ENCODE peak calls at places on chromosomes 5 and 9, in five cellular contexts. One of them, this sample, is unnamed.

GRCh38 chr5:146055432-146055831 is 49.9 kb downstream of the PLAC8L1 start:
- DNase-seq in astrocyte: no peak
- DNase-seq in left ventricle myocardium inferior: no peak
- DNase-seq in PC-9: no peak
- DNase-seq in dorsolateral prefrontal cortex: no peak
- DNase-seq in this sample: no peak

GRCh38 chr9:76691761-76692313 is 72.4 kb upstream of the PCA3 start:
- DNase-seq in astrocyte: no peak
- DNase-seq in left ventricle myocardium inferior: no peak
- DNase-seq in PC-9: no peak
- DNase-seq in dorsolateral prefrontal cortex: no peak
- DNase-seq in this sample: no peak

GRCh38 chr5:59542841-59543825 is 350.4 kb downstream of the PDE4D start:
- DNase-seq in astrocyte: peak; percentile 90
- DNase-seq in left ventricle myocardium inferior: peak; percentile 49
- DNase-seq in PC-9: no peak
- DNase-seq in dorsolateral prefrontal cortex: peak; percentile 35
- DNase-seq in this sample: no peak

GRCh38 chr5:103308774-103309173 is 50.2 kb downstream of the MACIR start:
- DNase-seq in astrocyte: no peak
- DNase-seq in left ventricle myocardium inferior: no peak
- DNase-seq in PC-9: no peak
- DNase-seq in dorsolateral prefrontal cortex: no peak
- DNase-seq in this sample: no peak

GRCh38 chr5:40746703-40747102 is 9.1 kb downstream of the TTC33 start:
- DNase-seq in astrocyte: no peak
- DNase-seq in left ventricle myocardium inferior: no peak
- DNase-seq in PC-9: no peak
- DNase-seq in dorsolateral prefrontal cortex: no peak
- DNase-seq in this sample: no peak

GRCh38 chr9:127898433-127899199 is 787 bp downstream of the ST6GALNAC6 start:
- DNase-seq in astrocyte: peak; percentile 88
- DNase-seq in left ventricle myocardium inferior: no peak
- DNase-seq in PC-9: no peak
- DNase-seq in dorsolateral prefrontal cortex: no peak
- DNase-seq in this sample: no peak

GRCh38 chr9:137972355-137972987 is 94.9 kb downstream of the CACNA1B start:
- DNase-seq in astrocyte: no peak
- DNase-seq in left ventricle myocardium inferior: no peak
- DNase-seq in PC-9: no peak
- DNase-seq in dorsolateral prefrontal cortex: peak; percentile 23
- DNase-seq in this sample: no peak

GRCh38 chr5:152601806-152602467 is 196.9 kb upstream of the NMUR2 start:
- DNase-seq in astrocyte: no peak
- DNase-seq in left ventricle myocardium inferior: no peak
- DNase-seq in PC-9: no peak
- DNase-seq in dorsolateral prefrontal cortex: no peak
- DNase-seq in this sample: no peak

GRCh38 chr9:68894502-68894901 is 119.4 kb downstream of the PRKACG start:
- DNase-seq in astrocyte: no peak
- DNase-seq in left ventricle myocardium inferior: no peak
- DNase-seq in PC-9: no peak
- DNase-seq in dorsolateral prefrontal cortex: no peak
- DNase-seq in this sample: no peak

GRCh38 chr9:108654566-108654965 is 201.2 kb downstream of the ACTL7B start:
- DNase-seq in astrocyte: no peak
- DNase-seq in left ventricle myocardium inferior: no peak
- DNase-seq in PC-9: no peak
- DNase-seq in dorsolateral prefrontal cortex: no peak
- DNase-seq in this sample: no peak
- H3K27ac ChIP-seq in astrocyte: no peak overlapping the region
- H3K27ac ChIP-seq in left ventricle myocardium inferior: no peak overlapping the region
- H3K27ac ChIP-seq in PC-9: no peak overlapping the region
- H3K27ac ChIP-seq in dorsolateral prefrontal cortex: no peak overlapping the region
- H3K27ac ChIP-seq in this sample: no peak overlapping the region

GRCh38 chr9:12680341-12680740 is 12.8 kb upstream of the TYRP1 start:
- DNase-seq in astrocyte: peak; percentile 60
- DNase-seq in left ventricle myocardium inferior: no peak
- DNase-seq in PC-9: no peak
- DNase-seq in dorsolateral prefrontal cortex: no peak
- DNase-seq in this sample: no peak
- H3K27ac ChIP-seq in astrocyte: no peak overlapping the region
- H3K27ac ChIP-seq in left ventricle myocardium inferior: no peak overlapping the region
- H3K27ac ChIP-seq in PC-9: no peak overlapping the region
- H3K27ac ChIP-seq in dorsolateral prefrontal cortex: no peak overlapping the region
- H3K27ac ChIP-seq in this sample: no peak overlapping the region

DNA sequence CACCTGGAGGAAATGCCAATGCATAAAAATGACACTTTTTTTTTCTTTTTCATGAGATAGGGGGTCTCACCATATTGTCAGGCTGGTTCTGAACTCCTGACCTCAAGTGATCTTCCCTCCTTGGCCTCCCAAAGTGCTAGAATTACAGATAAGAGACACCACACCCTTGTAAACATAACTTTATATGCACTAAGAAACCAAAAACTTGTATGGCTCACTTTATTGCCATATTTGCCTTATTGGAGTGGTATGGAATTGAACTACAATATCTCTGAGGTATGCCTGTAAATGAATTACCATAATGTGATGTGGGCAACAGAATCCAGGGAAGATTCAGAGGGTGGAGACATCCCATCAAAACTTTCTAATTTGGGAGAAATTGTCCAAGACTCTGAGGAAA is 113.9 kb downstream of the UGCG start:
- DNase-seq in astrocyte: no peak
- DNase-seq in left ventricle myocardium inferior: no peak
- DNase-seq in PC-9: no peak
- DNase-seq in dorsolateral prefrontal cortex: no peak
- DNase-seq in this sample: no peak
- H3K27ac ChIP-seq in astrocyte: no peak overlapping the region
- H3K27ac ChIP-seq in left ventricle myocardium inferior: no peak overlapping the region
- H3K27ac ChIP-seq in PC-9: peak overlapping the region; percentile 91
- H3K27ac ChIP-seq in dorsolateral prefrontal cortex: no peak overlapping the region
- H3K27ac ChIP-seq in this sample: no peak overlapping the region

DNA sequence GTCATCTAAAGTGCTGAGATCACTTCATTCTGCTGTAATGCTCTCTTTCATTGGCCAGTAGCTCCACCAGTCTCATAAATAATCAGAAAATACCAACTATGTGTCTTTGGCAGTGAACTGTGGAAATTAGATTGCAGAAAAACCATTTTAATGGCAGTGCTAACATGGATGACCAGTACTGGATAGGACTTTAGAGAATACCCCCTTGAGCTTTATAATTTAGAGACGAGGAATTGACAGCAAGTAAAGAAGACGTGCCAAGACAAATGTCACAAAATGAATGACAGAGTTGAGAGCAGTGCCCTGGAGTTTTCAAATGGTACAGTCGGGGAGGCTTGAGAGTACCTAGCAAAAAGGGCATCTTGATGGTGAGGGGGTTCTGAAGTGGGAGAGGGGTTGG is 5.8 kb downstream of the MSANTD3 start:
- DNase-seq in astrocyte: no peak
- DNase-seq in left ventricle myocardium inferior: no peak
- DNase-seq in PC-9: no peak
- DNase-seq in dorsolateral prefrontal cortex: no peak
- DNase-seq in this sample: no peak
- H3K27ac ChIP-seq in astrocyte: no peak overlapping the region
- H3K27ac ChIP-seq in left ventricle myocardium inferior: no peak overlapping the region
- H3K27ac ChIP-seq in PC-9: no peak overlapping the region
- H3K27ac ChIP-seq in dorsolateral prefrontal cortex: no peak overlapping the region
- H3K27ac ChIP-seq in this sample: no peak overlapping the region

GRCh38 chr5:135373747-135374515 is 25.1 kb downstream of the MACROH2A1 start:
- DNase-seq in astrocyte: no peak
- DNase-seq in left ventricle myocardium inferior: no peak
- DNase-seq in PC-9: no peak
- DNase-seq in dorsolateral prefrontal cortex: no peak
- DNase-seq in this sample: no peak
- H3K27ac ChIP-seq in astrocyte: no peak overlapping the region
- H3K27ac ChIP-seq in left ventricle myocardium inferior: peak overlapping the region; percentile 66
- H3K27ac ChIP-seq in PC-9: no peak overlapping the region
- H3K27ac ChIP-seq in dorsolateral prefrontal cortex: no peak overlapping the region
- H3K27ac ChIP-seq in this sample: no peak overlapping the region

DNA sequence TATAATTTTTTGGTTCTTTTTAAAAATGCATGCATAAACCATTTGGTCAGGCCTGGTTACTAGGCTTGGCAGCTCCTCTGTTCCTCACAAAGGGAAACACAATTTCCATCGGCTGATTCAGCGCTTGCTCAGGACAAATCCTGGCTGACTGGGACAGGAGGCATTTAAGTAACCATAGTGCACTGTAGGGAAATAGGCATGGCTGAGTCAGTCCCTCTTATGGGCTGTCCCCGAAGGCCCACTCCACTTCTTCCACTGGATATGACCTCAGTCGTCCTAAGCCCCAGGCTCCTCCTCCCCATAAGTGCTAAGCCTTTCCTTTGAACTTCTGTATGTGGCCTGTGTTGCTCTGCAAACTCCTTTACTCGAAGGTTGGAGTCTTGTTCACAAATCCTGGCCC is 71.2 kb upstream of the GLIS3 start:
- DNase-seq in astrocyte: peak; percentile 97
- DNase-seq in left ventricle myocardium inferior: no peak
- DNase-seq in PC-9: no peak
- DNase-seq in dorsolateral prefrontal cortex: no peak
- DNase-seq in this sample: no peak
- H3K27ac ChIP-seq in astrocyte: peak overlapping the region; percentile 45
- H3K27ac ChIP-seq in left ventricle myocardium inferior: no peak overlapping the region
- H3K27ac ChIP-seq in PC-9: no peak overlapping the region
- H3K27ac ChIP-seq in dorsolateral prefrontal cortex: no peak overlapping the region
- H3K27ac ChIP-seq in this sample: no peak overlapping the region